ENCODE peak calls at places on chromosomes 6 and 20, in seven cellular contexts. One of them, this sample, is unnamed.

GRCh38 chr6:139762587-139763031 is 388.2 kb upstream of the CITED2 start:
- DNase-seq in activated CD8-positive, alpha-beta T cell treated with anti-CD3 and anti-CD28 coated beads for 36 hours: no peak
- DNase-seq in upper lobe of right lung: no peak
- DNase-seq in cardiac fibroblast: no peak
- DNase-seq in HFFc6: no peak
- DNase-seq in pancreas: no peak
- DNase-seq in AG04449: no peak
- DNase-seq in this sample: no peak

GRCh38 chr6:144248003-144248402 is 37.1 kb upstream of the UTRN start:
- DNase-seq in upper lobe of right lung: no peak
- DNase-seq in HFFc6: no peak
- DNase-seq in AG04449: no peak
- DNase-seq in pancreas: no peak
- DNase-seq in cardiac fibroblast: no peak
- DNase-seq in activated CD8-positive, alpha-beta T cell treated with anti-CD3 and anti-CD28 coated beads for 36 hours: peak
- DNase-seq in this sample: no peak

GRCh38 chr20:4947817-4948559 is 53.3 kb downstream of the SLC23A2 start:
- DNase-seq in activated CD8-positive, alpha-beta T cell treated with anti-CD3 and anti-CD28 coated beads for 36 hours: no peak
- DNase-seq in pancreas: no peak
- DNase-seq in AG04449: no peak
- DNase-seq in HFFc6: no peak
- DNase-seq in cardiac fibroblast: no peak
- DNase-seq in upper lobe of right lung: no peak
- DNase-seq in this sample: no peak

GRCh38 chr6:29524982-29525639 is 34.4 kb downstream of the UBD start:
- DNase-seq in pancreas: no peak
- DNase-seq in upper lobe of right lung: no peak
- DNase-seq in activated CD8-positive, alpha-beta T cell treated with anti-CD3 and anti-CD28 coated beads for 36 hours: no peak
- DNase-seq in AG04449: no peak
- DNase-seq in HFFc6: no peak
- DNase-seq in cardiac fibroblast: no peak
- DNase-seq in this sample: no peak

GRCh38 chr6:57243954-57244353 is 21.8 kb upstream of the RAB23 start:
- DNase-seq in upper lobe of right lung: no peak
- DNase-seq in cardiac fibroblast: no peak
- DNase-seq in HFFc6: no peak
- DNase-seq in AG04449: no peak
- DNase-seq in activated CD8-positive, alpha-beta T cell treated with anti-CD3 and anti-CD28 coated beads for 36 hours: no peak
- DNase-seq in pancreas: no peak
- DNase-seq in this sample: no peak

GRCh38 chr6:38579010-38579628 is 60.6 kb downstream of the BTBD9 start:
- DNase-seq in upper lobe of right lung: no peak
- DNase-seq in AG04449: no peak
- DNase-seq in activated CD8-positive, alpha-beta T cell treated with anti-CD3 and anti-CD28 coated beads for 36 hours: no peak
- DNase-seq in pancreas: no peak
- DNase-seq in HFFc6: no peak
- DNase-seq in cardiac fibroblast: peak
- DNase-seq in this sample: no peak

GRCh38 chr20:10357061-10357708 is 76.8 kb downstream of the MKKS start:
- DNase-seq in HFFc6: no peak
- DNase-seq in pancreas: no peak
- DNase-seq in upper lobe of right lung: no peak
- DNase-seq in cardiac fibroblast: no peak
- DNase-seq in activated CD8-positive, alpha-beta T cell treated with anti-CD3 and anti-CD28 coated beads for 36 hours: no peak
- DNase-seq in AG04449: no peak
- DNase-seq in this sample: no peak

GRCh38 chr6:7155871-7156579 is 48.3 kb downstream of the RREB1 start:
- DNase-seq in pancreas: no peak
- DNase-seq in activated CD8-positive, alpha-beta T cell treated with anti-CD3 and anti-CD28 coated beads for 36 hours: no peak
- DNase-seq in AG04449: no peak
- DNase-seq in upper lobe of right lung: no peak
- DNase-seq in HFFc6: no peak
- DNase-seq in cardiac fibroblast: no peak
- DNase-seq in this sample: no peak

GRCh38 chr6:153044295-153044694 is 41.8 kb upstream of the MTRF1L start:
- DNase-seq in AG04449: no peak
- DNase-seq in upper lobe of right lung: no peak
- DNase-seq in HFFc6: no peak
- DNase-seq in cardiac fibroblast: peak
- DNase-seq in activated CD8-positive, alpha-beta T cell treated with anti-CD3 and anti-CD28 coated beads for 36 hours: no peak
- DNase-seq in pancreas: no peak
- DNase-seq in this sample: no peak

GRCh38 chr20:298755-299391 is 1.5 kb downstream of the ZCCHC3 start:
- DNase-seq in AG04449: no peak
- DNase-seq in pancreas: no peak
- DNase-seq in activated CD8-positive, alpha-beta T cell treated with anti-CD3 and anti-CD28 coated beads for 36 hours: no peak
- DNase-seq in upper lobe of right lung: no peak
- DNase-seq in cardiac fibroblast: no peak
- DNase-seq in HFFc6: no peak
- DNase-seq in this sample: no peak

GRCh38 chr20:295804-296203 is 1.6 kb upstream of the ZCCHC3 start:
- DNase-seq in HFFc6: no peak
- DNase-seq in AG04449: no peak
- DNase-seq in pancreas: no peak
- DNase-seq in activated CD8-positive, alpha-beta T cell treated with anti-CD3 and anti-CD28 coated beads for 36 hours: no peak
- DNase-seq in upper lobe of right lung: no peak
- DNase-seq in cardiac fibroblast: no peak
- DNase-seq in this sample: no peak

GRCh38 chr20:294602-295001 is 2.8 kb upstream of the ZCCHC3 start:
- DNase-seq in activated CD8-positive, alpha-beta T cell treated with anti-CD3 and anti-CD28 coated beads for 36 hours: no peak
- DNase-seq in upper lobe of right lung: no peak
- DNase-seq in AG04449: no peak
- DNase-seq in HFFc6: no peak
- DNase-seq in cardiac fibroblast: no peak
- DNase-seq in pancreas: no peak
- DNase-seq in this sample: no peak

GRCh38 chr20:297925-298754 is 770 bp downstream of the ZCCHC3 start:
- DNase-seq in pancreas: peak
- DNase-seq in AG04449: no peak
- DNase-seq in cardiac fibroblast: peak
- DNase-seq in upper lobe of right lung: peak
- DNase-seq in HFFc6: peak
- DNase-seq in activated CD8-positive, alpha-beta T cell treated with anti-CD3 and anti-CD28 coated beads for 36 hours: peak
- DNase-seq in this sample: no peak

DNA sequence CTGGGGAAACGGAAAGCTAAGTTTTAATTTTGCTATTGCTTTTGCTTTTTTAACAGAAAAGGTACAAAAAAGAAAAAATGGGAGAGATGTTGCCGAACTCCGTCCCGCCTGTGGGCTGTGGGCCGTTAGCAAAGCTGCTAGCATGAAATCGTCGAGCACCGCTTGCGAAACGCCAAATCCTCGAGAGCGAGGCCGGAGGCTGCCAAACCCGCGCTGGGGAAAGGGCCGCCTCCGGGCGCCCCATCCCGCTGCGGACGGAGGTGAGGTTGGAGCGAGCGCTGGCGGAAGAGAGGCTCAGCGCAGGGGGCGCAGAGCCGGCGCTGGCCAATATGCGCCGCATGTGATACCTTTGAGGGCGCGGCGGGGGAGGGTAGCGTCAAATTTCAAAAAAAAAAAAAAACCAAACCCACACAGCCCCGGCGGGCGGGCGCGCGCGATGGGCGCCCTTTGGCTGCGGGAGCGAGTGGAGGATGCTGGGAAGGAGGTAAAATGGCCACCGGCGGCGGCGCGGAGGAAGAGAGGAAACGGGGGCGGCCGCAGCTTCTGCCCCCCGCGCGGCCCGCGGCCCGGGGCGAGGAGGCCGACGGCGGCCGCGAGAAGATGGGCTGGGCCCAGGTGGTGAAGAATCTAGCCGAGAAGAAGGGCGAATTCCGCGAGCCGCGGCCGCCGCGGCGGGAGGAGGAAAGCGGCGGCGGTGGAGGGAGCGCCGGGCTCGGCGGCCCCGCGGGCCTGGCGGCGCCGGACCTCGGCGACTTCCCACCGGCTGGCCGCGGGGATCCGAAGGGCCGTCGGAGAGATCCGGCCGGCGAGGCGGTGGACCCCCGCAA is at the start of gene ZCCHC3:
- DNase-seq in upper lobe of right lung: peak
- DNase-seq in AG04449: peak
- DNase-seq in pancreas: peak
- DNase-seq in cardiac fibroblast: peak
- DNase-seq in activated CD8-positive, alpha-beta T cell treated with anti-CD3 and anti-CD28 coated beads for 36 hours: peak
- DNase-seq in HFFc6: peak
- DNase-seq in this sample: peak
- TF ChIP-seq CTCF in upper lobe of right lung: peak
- TF ChIP-seq CTCF in AG04449: peak
- TF ChIP-seq CTCF in pancreas: no peak
- TF ChIP-seq CTCF in cardiac fibroblast: no peak
- TF ChIP-seq CTCF in activated CD8-positive, alpha-beta T cell treated with anti-CD3 and anti-CD28 coated beads for 36 hours: no peak
- TF ChIP-seq CTCF in HFFc6: peak
- TF ChIP-seq CTCF in this sample: no peak

DNA sequence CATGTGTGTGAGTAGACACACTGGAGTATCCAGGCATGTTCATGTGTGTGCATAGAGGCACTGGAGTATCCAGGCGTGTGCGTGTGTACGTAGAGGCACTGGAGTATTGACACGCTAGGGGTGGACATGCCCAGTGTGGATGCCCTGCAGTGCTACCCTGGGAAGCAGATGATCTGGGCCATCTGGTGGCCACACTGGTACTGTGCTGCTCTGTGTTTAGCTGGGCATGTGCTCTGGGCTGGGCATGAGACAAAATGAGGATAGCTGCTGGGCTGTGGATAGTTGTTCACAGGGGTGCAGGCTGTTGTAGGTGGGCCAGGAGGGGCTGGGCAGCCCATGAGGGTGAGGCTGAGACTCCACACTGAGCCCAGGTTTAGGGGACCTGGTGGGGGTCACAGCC is 24.0 kb upstream of the NPBWR2 start:
- DNase-seq in activated CD8-positive, alpha-beta T cell treated with anti-CD3 and anti-CD28 coated beads for 36 hours: peak
- DNase-seq in upper lobe of right lung: peak
- DNase-seq in cardiac fibroblast: peak
- DNase-seq in pancreas: no peak
- DNase-seq in HFFc6: peak
- DNase-seq in AG04449: no peak
- DNase-seq in this sample: no peak
- TF ChIP-seq CTCF in activated CD8-positive, alpha-beta T cell treated with anti-CD3 and anti-CD28 coated beads for 36 hours: no peak
- TF ChIP-seq CTCF in upper lobe of right lung: no peak
- TF ChIP-seq CTCF in cardiac fibroblast: peak
- TF ChIP-seq CTCF in pancreas: no peak
- TF ChIP-seq CTCF in HFFc6: peak
- TF ChIP-seq CTCF in AG04449: peak
- TF ChIP-seq CTCF in this sample: peak

GRCh38 chr6:164006459-164006858 is 591.9 kb downstream of the QKI start:
- DNase-seq in AG04449: no peak
- DNase-seq in pancreas: no peak
- DNase-seq in HFFc6: no peak
- DNase-seq in cardiac fibroblast: no peak
- DNase-seq in activated CD8-positive, alpha-beta T cell treated with anti-CD3 and anti-CD28 coated beads for 36 hours: no peak
- DNase-seq in upper lobe of right lung: no peak
- DNase-seq in this sample: no peak
- TF ChIP-seq CTCF in AG04449: no peak
- TF ChIP-seq CTCF in pancreas: no peak
- TF ChIP-seq CTCF in HFFc6: no peak
- TF ChIP-seq CTCF in cardiac fibroblast: no peak
- TF ChIP-seq CTCF in activated CD8-positive, alpha-beta T cell treated with anti-CD3 and anti-CD28 coated beads for 36 hours: no peak
- TF ChIP-seq CTCF in upper lobe of right lung: no peak
- TF ChIP-seq CTCF in this sample: no peak

DNA sequence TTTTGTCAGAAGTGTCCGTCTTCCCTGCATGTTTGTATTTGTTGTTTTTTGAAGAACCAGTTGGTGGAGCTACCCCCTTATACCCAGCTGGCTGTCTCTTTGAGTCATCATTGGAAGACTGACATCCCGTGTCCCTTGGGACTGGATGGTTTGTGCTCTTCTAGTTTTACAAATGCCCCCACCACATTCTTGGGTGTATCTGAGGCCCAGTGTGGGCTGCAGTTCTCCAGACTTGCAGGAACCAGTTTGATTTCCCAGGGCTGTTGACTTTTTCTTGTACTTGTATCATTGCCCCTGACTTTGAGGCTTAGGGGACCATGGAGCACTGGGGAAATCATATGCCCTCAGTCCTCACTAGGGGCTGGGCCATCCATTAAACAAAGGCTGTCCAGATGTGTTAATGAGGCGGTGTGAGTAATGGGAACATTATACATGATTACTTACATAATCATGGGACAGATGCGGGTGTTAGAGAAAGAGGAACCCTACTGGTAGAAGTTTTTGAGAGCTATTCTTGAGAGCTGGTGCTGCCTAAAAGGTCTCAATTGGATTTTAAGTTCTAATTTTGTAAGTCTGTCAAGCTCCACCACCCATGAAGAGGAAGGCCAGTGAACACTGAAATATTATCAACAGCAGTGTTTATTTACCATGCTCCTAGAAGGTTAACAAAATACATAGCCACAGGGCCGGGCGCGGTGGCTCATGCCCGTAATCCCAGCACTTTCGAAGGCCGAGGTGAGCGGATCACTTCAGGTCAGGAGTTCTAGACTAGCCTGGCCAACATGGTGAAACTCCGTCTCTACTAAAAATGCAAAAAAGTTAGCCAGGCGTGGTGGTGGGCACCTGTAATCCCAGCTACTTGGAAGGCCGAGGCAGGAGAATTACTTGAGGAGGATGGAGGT is 8.5 kb downstream of the JARID2 start:
- DNase-seq in activated CD8-positive, alpha-beta T cell treated with anti-CD3 and anti-CD28 coated beads for 36 hours: no peak
- DNase-seq in upper lobe of right lung: no peak
- DNase-seq in pancreas: no peak
- DNase-seq in HFFc6: no peak
- DNase-seq in AG04449: no peak
- DNase-seq in cardiac fibroblast: peak
- DNase-seq in this sample: no peak
- TF ChIP-seq CTCF in activated CD8-positive, alpha-beta T cell treated with anti-CD3 and anti-CD28 coated beads for 36 hours: no peak
- TF ChIP-seq CTCF in upper lobe of right lung: no peak
- TF ChIP-seq CTCF in pancreas: no peak
- TF ChIP-seq CTCF in HFFc6: peak
- TF ChIP-seq CTCF in AG04449: no peak
- TF ChIP-seq CTCF in cardiac fibroblast: no peak
- TF ChIP-seq CTCF in this sample: peak

DNA sequence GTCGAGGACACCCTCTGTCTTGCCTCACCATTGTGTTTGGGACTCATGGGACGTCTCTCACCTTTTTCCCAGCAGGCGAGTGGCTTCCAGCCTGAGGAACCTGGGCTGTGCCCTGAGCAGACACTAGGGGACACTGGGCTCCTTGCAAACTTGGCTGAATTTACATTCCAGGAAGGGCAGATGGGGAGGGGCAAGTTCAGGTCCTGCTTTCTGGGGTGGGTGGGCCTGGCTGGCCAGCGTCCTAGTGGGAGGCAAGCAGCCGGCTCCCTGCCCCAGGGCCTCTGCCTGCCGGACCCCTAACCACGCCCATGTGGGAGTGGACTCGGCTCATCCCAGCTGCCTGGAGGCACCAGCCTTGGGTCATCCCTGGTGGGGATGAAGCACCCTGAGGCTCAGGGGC is 48.2 kb upstream of the MLN start:
- DNase-seq in pancreas: no peak
- DNase-seq in activated CD8-positive, alpha-beta T cell treated with anti-CD3 and anti-CD28 coated beads for 36 hours: peak
- DNase-seq in upper lobe of right lung: no peak
- DNase-seq in HFFc6: no peak
- DNase-seq in cardiac fibroblast: peak
- DNase-seq in AG04449: no peak
- DNase-seq in this sample: no peak
- TF ChIP-seq CTCF in pancreas: no peak
- TF ChIP-seq CTCF in activated CD8-positive, alpha-beta T cell treated with anti-CD3 and anti-CD28 coated beads for 36 hours: no peak
- TF ChIP-seq CTCF in upper lobe of right lung: peak
- TF ChIP-seq CTCF in HFFc6: peak
- TF ChIP-seq CTCF in cardiac fibroblast: peak
- TF ChIP-seq CTCF in AG04449: peak
- TF ChIP-seq CTCF in this sample: peak

This sample was measured in D721Med.